ENCODE peak calls at places on chromosomes 12 and 14, in four cellular contexts. W is kidney epithelial cell, E is heart right ventricle, Q is A549. J is an unnamed sample.

GRCh38 chr12:110937104-110937641 is 16.8 kb upstream of the MYL2 start:
- DNase-seq in W (no peak), E (peak), Q (peak), J (peak)

GRCh38 chr12:106854723-106855122 is 80.2 kb downstream of the RIC8B start:
- DNase-seq in W (no peak), E (no peak), Q (no peak), J (no peak)

GRCh38 chr14:22888662-22889061 is 5.6 kb downstream of the REM2 start:
- DNase-seq in W (no peak), E (no peak), Q (no peak), J (no peak)

GRCh38 chr12:88538250-88538649 is 42.0 kb downstream of the KITLG start:
- DNase-seq in W (no peak), E (no peak), Q (no peak), J (no peak)

GRCh38 chr14:100417466-100417865 is 94.3 kb downstream of the SLC25A47 start:
- DNase-seq in W (peak), E (no peak), Q (peak), J (peak)

GRCh38 chr12:7019043-7019569 is 830 bp upstream of the LPCAT3 start:
- DNase-seq in W (no peak), E (no peak), Q (no peak), J (no peak)

GRCh38 chr12:104596128-104596799 is 139.5 kb downstream of the CHST11 start:
- DNase-seq in W (no peak), E (no peak), Q (no peak), J (no peak)

GRCh38 chr12:131941116-131941986 is 8.4 kb upstream of the EP400 start:
- DNase-seq in W (no peak), E (no peak), Q (no peak), J (no peak)

GRCh38 chr14:103857256-103857655 is 9.9 kb upstream of the PPP1R13B start:
- DNase-seq in W (no peak), E (no peak), Q (no peak), J (no peak)

GRCh38 chr12:66516133-66516532 is 162.7 kb downstream of the GRIP1 start:
- DNase-seq in W (no peak), E (no peak), Q (no peak), J (no peak)

GRCh38 chr14:22887260-22887989 is 4.4 kb downstream of the REM2 start:
- DNase-seq in W (peak), E (no peak), Q (peak), J (no peak)

GRCh38 chr14:82387699-82388098 is 854.0 kb upstream of the SEL1L start:
- DNase-seq in W (no peak), E (no peak), Q (no peak), J (no peak)

GRCh38 chr12:114626-115211 is 48.2 kb downstream of the IQSEC3 start:
- DNase-seq in W (no peak), E (no peak), Q (no peak), J (no peak)

GRCh38 chr14:92577321-92577742 is 63.8 kb downstream of the RIN3 start:
- DNase-seq in W (no peak), E (no peak), Q (no peak), J (no peak)

GRCh38 chr14:78403278-78403815 is 233.2 kb downstream of the NRXN3 start:
- DNase-seq in W (peak), E (no peak), Q (no peak), J (no peak)

GRCh38 chr12:106682594-106683234 is 91.8 kb upstream of the RIC8B start:
- DNase-seq in W (no peak), E (no peak), Q (no peak), J (no peak)

GRCh38 chr12:61654698-61655097 is 605.5 kb upstream of the USP15 start:
- DNase-seq in W (no peak), E (no peak), Q (no peak), J (no peak)

GRCh38 chr12:5633102-5633501 is 201.2 kb downstream of the NTF3 start:
- DNase-seq in W (no peak), E (no peak), Q (no peak), J (no peak)

GRCh38 chr12:19273482-19274330 is 144.2 kb downstream of the PLEKHA5 start:
- DNase-seq in W (peak), E (peak), Q (peak), J (peak)

GRCh38 chr12:57234571-57235011 is 5.1 kb downstream of the SHMT2 start:
- DNase-seq in W (no peak), E (no peak), Q (no peak), J (no peak)

GRCh38 chr14:34237677-34238076 is 224.4 kb downstream of the SPTSSA start:
- DNase-seq in W (no peak), E (no peak), Q (no peak), J (no peak)
- TF ChIP-seq CTCF in W (no peak), E (no peak), Q (no peak), J (no peak)

GRCh38 chr14:68084256-68084655 is 264.7 kb downstream of the RAD51B start:
- DNase-seq in W (no peak), E (no peak), Q (no peak), J (no peak)
- TF ChIP-seq CTCF in W (peak), E (no peak), Q (peak), J (no peak)

GRCh38 chr12:109302358-109302757 is 6.7 kb downstream of the FOXN4 start:
- DNase-seq in W (no peak), E (no peak), Q (peak), J (no peak)
- TF ChIP-seq CTCF in W (peak), E (no peak), Q (no peak), J (no peak)

GRCh38 chr12:52171950-52172512 is 19.8 kb downstream of the KRT80 start:
- DNase-seq in W (no peak), E (no peak), Q (peak), J (peak)
- TF ChIP-seq CTCF in W (peak), E (no peak), Q (peak), J (peak)

GRCh38 chr14:69574266-69574953 is at the start of gene CCDC177:
- DNase-seq in W (no peak), E (peak), Q (peak), J (peak)

GRCh38 chr14:69573841-69574265 is 818 bp downstream of the CCDC177 start:
- DNase-seq in W (no peak), E (no peak), Q (no peak), J (no peak)

GRCh38 chr14:69573205-69573840 is 1.3 kb downstream of the CCDC177 start:
- DNase-seq in W (no peak), E (no peak), Q (no peak), J (no peak)

GRCh38 chr14:69572634-69573135 is 2.0 kb downstream of the CCDC177 start:
- DNase-seq in W (no peak), E (no peak), Q (no peak), J (peak)

GRCh38 chr14:69574954-69575295 is 254 bp upstream of the CCDC177 start:
- DNase-seq in W (no peak), E (no peak), Q (no peak), J (no peak)
- TF ChIP-seq CTCF in W (no peak), E (no peak), Q (no peak), J (no peak)

GRCh38 chr12:75641031-75641780 is 129.8 kb upstream of the KRR1 start:
- DNase-seq in W (peak), E (no peak), Q (peak), J (no peak)
- TF ChIP-seq CTCF in W (no peak), E (no peak), Q (no peak), J (no peak)

DNA sequence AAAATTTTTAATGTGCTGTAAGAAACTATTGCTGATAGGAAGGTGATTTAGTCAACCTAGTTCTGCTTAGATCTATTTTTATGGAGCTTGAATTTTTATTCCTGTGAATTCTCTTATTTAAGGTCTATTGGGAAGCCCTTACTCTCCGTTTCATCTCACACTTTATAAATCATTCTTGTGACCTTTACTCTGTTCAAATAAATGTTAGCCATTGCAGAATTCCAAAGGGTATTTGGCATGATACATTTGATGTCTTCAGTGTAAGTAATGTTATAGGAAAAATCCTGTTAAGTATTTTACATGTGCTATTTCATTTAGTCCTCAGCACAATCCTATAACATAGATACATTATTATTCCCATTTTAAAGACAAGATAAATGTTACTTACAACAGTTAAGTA is 12.5 kb downstream of the PTPRQ start:
- DNase-seq in W (no peak), E (no peak), Q (no peak), J (no peak)
- TF ChIP-seq CTCF in W (no peak), E (no peak), Q (no peak), J (no peak)

DNA sequence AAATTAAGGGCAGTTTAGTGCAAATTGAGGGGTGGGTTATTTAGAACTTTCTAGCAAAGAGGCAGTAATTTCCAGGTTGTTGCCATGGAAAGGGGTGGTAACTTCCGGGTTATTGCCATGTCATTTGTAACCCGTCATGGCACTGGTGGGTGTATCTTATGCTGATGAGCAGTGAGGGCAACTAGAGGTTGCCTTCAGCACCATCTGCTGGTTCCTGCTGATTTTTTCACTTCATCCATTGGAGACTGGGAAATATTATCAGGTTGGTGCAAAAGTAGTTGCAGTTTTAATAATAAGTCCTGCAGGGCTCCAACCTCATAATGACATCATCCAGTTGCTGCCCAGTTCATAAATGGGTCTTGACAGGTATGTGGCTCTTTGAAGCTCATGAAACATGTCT is 24.4 kb upstream of the SERPINA4 start:
- DNase-seq in W (no peak), E (no peak), Q (no peak), J (no peak)
- TF ChIP-seq CTCF in W (peak), E (no peak), Q (no peak), J (no peak)

DNA sequence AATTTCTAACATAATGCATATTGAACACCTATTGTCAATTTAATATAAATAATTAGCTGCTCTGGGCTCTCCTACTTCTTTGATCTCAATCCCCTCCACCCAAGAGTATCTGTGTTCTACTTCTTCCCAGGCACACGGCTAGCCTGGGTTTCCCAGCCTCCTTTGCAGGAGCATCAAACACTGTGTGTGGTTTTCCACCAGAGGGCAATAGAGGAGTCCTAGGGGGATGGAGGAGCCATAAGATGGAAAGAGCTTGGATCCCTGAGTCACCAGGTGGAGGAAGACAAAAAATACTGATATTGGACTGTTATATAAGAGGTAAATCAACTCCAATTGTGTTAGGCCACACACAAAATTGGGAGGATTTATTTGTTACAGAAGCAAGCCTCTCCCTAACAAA is 333.7 kb downstream of the GLT1D1 start:
- DNase-seq in W (no peak), E (no peak), Q (peak), J (no peak)
- TF ChIP-seq CTCF in W (peak), E (no peak), Q (no peak), J (no peak)

J was measured in pancreas.